ENCODE peak calls at places on chromosome 6, in nine cellular contexts. S is GM23248, O is OCI-LY7, F is hepatocyte, Z is SK-N-SH, U is neural progenitor cell, M is GM23338, I is MM.1S, P is HCT116. B is an unnamed sample.

GRCh38 chr6:35596448-35597442 is 84.0 kb upstream of the TULP1 start:
- DNase-seq in M (no peak), P (peak; percentile 92), F (peak; percentile 50), U (no peak), S (peak; percentile 84), Z (no peak), O (no peak), I (no peak), B (peak; percentile 80)

GRCh38 chr6:14889698-14890593 is 355.9 kb upstream of the JARID2 start:
- DNase-seq in M (no peak), U (no peak), I (no peak), O (no peak), Z (no peak), S (no peak), P (no peak), F (peak; percentile 19), B (peak; percentile 80)

GRCh38 chr6:170186909-170187668 is 103.8 kb downstream of the DLL1 start:
- DNase-seq in S (no peak), F (no peak), U (no peak), M (no peak), P (no peak), I (no peak), O (no peak), Z (no peak), B (no peak)

GRCh38 chr6:25417206-25417605 is 138.0 kb downstream of the CARMIL1 start:
- DNase-seq in P (no peak), O (no peak), U (no peak), M (no peak), S (no peak), Z (no peak), I (no peak), F (no peak), B (no peak)

GRCh38 chr6:168091381-168092264 is 12.6 kb upstream of the FRMD1 start:
- DNase-seq in F (no peak), S (no peak), M (no peak), Z (no peak), P (no peak), U (no peak), I (no peak), O (no peak), B (no peak)

GRCh38 chr6:169784941-169785340 is 33.5 kb downstream of the ERMARD start:
- DNase-seq in O (no peak), M (no peak), S (no peak), I (no peak), F (no peak), U (no peak), Z (no peak), P (no peak), B (no peak)

GRCh38 chr6:136989591-136990578 is 54.9 kb downstream of the IL20RA start:
- DNase-seq in Z (peak; percentile 87), S (peak; percentile 28), O (no peak), I (no peak), M (peak; percentile 82), P (no peak), F (peak; percentile 28), U (peak; percentile 58), B (no peak)

GRCh38 chr6:168527451-168528210 is 86.6 kb downstream of the SMOC2 start:
- DNase-seq in O (no peak), P (no peak), M (no peak), U (no peak), Z (no peak), F (no peak), I (no peak), S (peak; percentile 14), B (peak; percentile 1)

GRCh38 chr6:158290659-158291058 is 21.6 kb upstream of the TULP4 start:
- DNase-seq in M (no peak), S (no peak), P (no peak), Z (no peak), U (no peak), F (no peak), I (peak; percentile 80), O (peak; percentile 85), B (no peak)

GRCh38 chr6:157955675-157956074 is 26.0 kb upstream of the SYNJ2 start:
- DNase-seq in F (no peak), P (no peak), Z (no peak), M (no peak), I (no peak), U (no peak), S (no peak), O (no peak), B (no peak)

GRCh38 chr6:24855389-24856245 is 56.9 kb upstream of the ARMH2 start:
- DNase-seq in Z (peak; percentile 73), I (peak; percentile 57), U (peak; percentile 80), F (peak; percentile 83), S (peak; percentile 86), P (peak; percentile 54), O (peak; percentile 86), M (peak; percentile 85), B (peak; percentile 83)

GRCh38 chr6:40999498-41000070 is 39.4 kb downstream of the UNC5CL start:
- DNase-seq in Z (peak; percentile 36), P (peak; percentile 36), I (no peak), U (peak; percentile 53), M (peak; percentile 84), O (peak; percentile 55), S (peak; percentile 58), F (peak; percentile 63), B (peak; percentile 35)

GRCh38 chr6:42135161-42135560 is 7.3 kb downstream of the C6orf132 start:
- DNase-seq in M (peak; percentile 21), U (no peak), P (no peak), S (no peak), Z (no peak), O (no peak), F (no peak), I (no peak), B (no peak)

GRCh38 chr6:122886475-122886874 is 97.4 kb downstream of the SMPDL3A start:
- DNase-seq in Z (no peak), O (no peak), S (no peak), P (no peak), U (peak; percentile 68), M (peak; percentile 40), F (no peak), I (no peak), B (no peak)

GRCh38 chr6:46491789-46492547 is 719 bp upstream of the RCAN2 start:
- DNase-seq in Z (peak; percentile 63), O (peak; percentile 39), M (peak; percentile 77), I (no peak), U (peak; percentile 80), S (peak; percentile 71), P (peak; percentile 24), F (peak; percentile 65), B (peak; percentile 13)

GRCh38 chr6:34393191-34393967 is 910 bp upstream of the NUDT3 start:
- DNase-seq in F (no peak), Z (no peak), I (no peak), P (no peak), U (no peak), M (no peak), S (no peak), O (peak; percentile 81), B (peak; percentile 39)

GRCh38 chr6:10441004-10441654 is 26.3 kb upstream of the TFAP2A start:
- DNase-seq in M (no peak), I (no peak), P (peak; percentile 93), S (peak; percentile 95), Z (no peak), O (no peak), F (peak; percentile 89), U (no peak), B (peak; percentile 98)

GRCh38 chr6:37987559-37987958 is 168.0 kb downstream of the ZFAND3 start:
- DNase-seq in P (no peak), F (no peak), O (no peak), M (no peak), I (no peak), Z (no peak), U (no peak), S (no peak), B (no peak)
- H3K4me2 ChIP-seq in P (no peak overlapping the region), F (no peak overlapping the region), O (no peak overlapping the region), M (no peak overlapping the region), I (no peak overlapping the region), Z (peak overlapping the region; percentile 25), U (no peak overlapping the region), S (peak overlapping the region; percentile 34), B (no peak overlapping the region)

GRCh38 chr6:31775633-31776263 is 1.4 kb downstream of the VWA7 start:
- DNase-seq in S (no peak), M (no peak), Z (no peak), F (peak; percentile 5), P (no peak), I (no peak), O (no peak), U (no peak), B (no peak)

GRCh38 chr6:31775184-31775583 is 1.9 kb downstream of the VWA7 start:
- DNase-seq in F (peak; percentile 45), O (no peak), S (no peak), I (no peak), P (no peak), Z (no peak), M (no peak), U (no peak), B (peak; percentile 54)

GRCh38 chr6:31777667-31778050 is 531 bp upstream of the VWA7 start:
- DNase-seq in O (no peak), I (no peak), P (no peak), U (no peak), M (no peak), Z (no peak), F (no peak), S (no peak), B (no peak)

GRCh38 chr6:31776961-31777666 is at the start of gene VWA7:
- DNase-seq in F (peak; percentile 94), S (peak; percentile 89), U (no peak), Z (peak; percentile 71), O (no peak), I (peak; percentile 96), M (peak; percentile 39), P (peak; percentile 84), B (peak; percentile 88)

DNA sequence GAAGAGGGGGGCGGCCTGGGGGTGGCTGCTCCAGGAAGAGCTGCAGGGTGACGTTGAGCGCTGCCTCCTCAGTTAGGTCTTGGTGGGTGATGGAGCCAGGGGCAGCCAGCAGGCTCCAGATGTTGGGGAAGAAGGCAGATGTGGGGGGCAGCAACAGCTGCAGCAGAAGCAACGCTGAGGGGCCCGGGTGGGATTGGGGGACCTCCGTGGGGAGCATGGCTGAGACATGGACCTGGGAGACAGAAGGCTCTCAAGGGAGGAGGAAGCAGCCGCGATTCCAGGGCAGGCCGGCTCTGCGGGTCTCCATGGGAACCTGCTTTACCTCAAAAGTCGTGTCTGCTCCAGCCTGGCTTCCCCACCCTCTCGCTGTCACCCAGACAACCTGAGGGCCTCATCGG is 566 bp downstream of the VWA7 start:
- DNase-seq in M (peak; percentile 28), U (no peak), F (no peak), Z (no peak), P (no peak), O (no peak), S (peak; percentile 26), I (no peak), B (peak; percentile 20)
- TF ChIP-seq EZH2phosphoT487 in M (no peak), U (no peak), F (no peak), Z (no peak), P (no peak), O (no peak), S (no peak), I (no peak), B (no peak)

GRCh38 chr6:139270249-139270648 is 21.5 kb downstream of the TXLNB start:
- DNase-seq in F (no peak), I (no peak), M (no peak), O (peak; percentile 49), Z (no peak), U (no peak), P (no peak), S (no peak), B (no peak)
- H3K4me2 ChIP-seq in F (no peak overlapping the region), I (no peak overlapping the region), M (no peak overlapping the region), O (peak overlapping the region; percentile 96), Z (no peak overlapping the region), U (no peak overlapping the region), P (no peak overlapping the region), S (no peak overlapping the region), B (no peak overlapping the region)

GRCh38 chr6:88780714-88781389 is 182.6 kb downstream of the RNGTT start:
- DNase-seq in Z (peak; percentile 31), U (peak; percentile 78), P (peak; percentile 28), M (peak; percentile 88), O (peak; percentile 89), I (peak; percentile 66), F (peak; percentile 78), S (peak; percentile 76), B (peak; percentile 64)
- TF ChIP-seq EZH2phosphoT487 in Z (no peak), U (no peak), P (no peak), M (no peak), O (no peak), I (no peak), F (no peak), S (no peak), B (no peak)